ENCODE peak calls at places on chromosomes 12 and 14, in seven cellular contexts. L is ELF-1; D is nephron progenitor cell; I is HTR-8/SVneo; M is suprapubic skin; R is naive thymus-derived CD8-positive, alpha-beta T cell; A is ELR. F is an unnamed sample.

GRCh38 chr12:125152463-125152862 is 87.2 kb downstream of the AACS start:
- DNase-seq in L (no peak), D (no peak), I (no peak), M (no peak), R (no peak), A (no peak), F (no peak)

GRCh38 chr12:46386360-46386867 is 13.8 kb upstream of the SLC38A2 start:
- DNase-seq in L (no peak), D (no peak), I (no peak), M (no peak), R (no peak), A (peak), F (no peak)

GRCh38 chr14:35044939-35045797 is 904 bp upstream of the FAM177A1 start:
- DNase-seq in L (no peak), D (no peak), I (peak), M (no peak), R (no peak), A (no peak), F (no peak)

GRCh38 chr12:109130755-109131521 is 14.6 kb downstream of the ACACB start:
- DNase-seq in L (no peak), D (peak), I (peak), M (peak), R (no peak), A (no peak), F (peak)

GRCh38 chr12:11779286-11779685 is 129.8 kb downstream of the ETV6 start:
- DNase-seq in L (no peak), D (no peak), I (no peak), M (no peak), R (no peak), A (no peak), F (no peak)

GRCh38 chr12:8549381-8549780 is 8.7 kb upstream of the CLEC4E start:
- DNase-seq in L (no peak), D (no peak), I (no peak), M (no peak), R (no peak), A (no peak), F (no peak)

GRCh38 chr12:80176706-80177105 is 77.4 kb downstream of the OTOGL start:
- DNase-seq in L (no peak), D (no peak), I (no peak), M (no peak), R (no peak), A (peak), F (no peak)

GRCh38 chr12:123223241-123223668 is 9.7 kb downstream of the MPHOSPH9 start:
- DNase-seq in L (no peak), D (no peak), I (no peak), M (no peak), R (peak), A (no peak), F (no peak)

GRCh38 chr12:2248901-2249381 is 196.2 kb downstream of the CACNA1C start:
- DNase-seq in L (no peak), D (no peak), I (no peak), M (no peak), R (no peak), A (peak), F (no peak)

GRCh38 chr12:57754411-57755193 is at the start of gene MARCHF9:
- DNase-seq in L (peak), D (peak), I (no peak), M (no peak), R (peak), A (peak), F (peak)

GRCh38 chr14:32038876-32039275 is 38.2 kb upstream of the ARHGAP5 start:
- DNase-seq in L (no peak), D (no peak), I (no peak), M (no peak), R (no peak), A (peak), F (no peak)

GRCh38 chr14:64688801-64689200 is 15.4 kb upstream of the PLEKHG3 start:
- DNase-seq in L (peak), D (no peak), I (no peak), M (peak), R (no peak), A (no peak), F (peak)

GRCh38 chr12:60094436-60094835 is 498.6 kb downstream of the SLC16A7 start:
- DNase-seq in L (no peak), D (no peak), I (no peak), M (no peak), R (no peak), A (no peak), F (no peak)

GRCh38 chr12:32302218-32302826 is 97.0 kb upstream of the FGD4 start:
- DNase-seq in L (peak), D (no peak), I (peak), M (no peak), R (no peak), A (peak), F (peak)

GRCh38 chr14:68962681-68963080 is 16.4 kb downstream of the ACTN1 start:
- DNase-seq in L (no peak), D (no peak), I (no peak), M (no peak), R (no peak), A (no peak), F (no peak)

GRCh38 chr14:76595266-76595665 is 166.0 kb upstream of the VASH1 start:
- DNase-seq in L (no peak), D (no peak), I (no peak), M (no peak), R (no peak), A (no peak), F (no peak)

GRCh38 chr14:106268013-106268727 is 741.8 kb downstream of the TMEM121 start:
- DNase-seq in L (peak), D (no peak), I (no peak), M (no peak), R (peak), A (no peak), F (no peak)

GRCh38 chr12:43722621-43723020 is 36.0 kb downstream of the PUS7L start:
- DNase-seq in L (no peak), D (no peak), I (no peak), M (no peak), R (no peak), A (no peak), F (no peak)

GRCh38 chr12:77402726-77403125 is 337.4 kb upstream of the E2F7 start:
- DNase-seq in L (no peak), D (no peak), I (no peak), M (no peak), R (no peak), A (no peak), F (no peak)

GRCh38 chr12:47095446-47096236 is 15.9 kb upstream of the AMIGO2 start:
- DNase-seq in L (no peak), D (no peak), I (peak), M (no peak), R (no peak), A (peak), F (no peak)

GRCh38 chr14:54547583-54547982 is 19.3 kb upstream of the SAMD4A start:
- DNase-seq in L (no peak), D (no peak), I (no peak), M (no peak), R (no peak), A (no peak), F (no peak)

GRCh38 chr14:90239139-90239538 is 17.2 kb upstream of the PSMC1 start:
- DNase-seq in L (no peak), D (peak), I (no peak), M (no peak), R (no peak), A (no peak), F (no peak)

GRCh38 chr14:89445252-89445973 is 28.4 kb upstream of the FOXN3 start:
- DNase-seq in L (no peak), D (no peak), I (no peak), M (no peak), R (no peak), A (peak), F (no peak)

GRCh38 chr14:97499790-97500481 is 702.8 kb downstream of the VRK1 start:
- DNase-seq in L (no peak), D (no peak), I (no peak), M (no peak), R (no peak), A (no peak), F (no peak)

GRCh38 chr14:103123128-103123633 is at the start of gene TNFAIP2:
- DNase-seq in L (no peak), D (peak), I (no peak), M (no peak), R (no peak), A (peak), F (no peak)

GRCh38 chr12:52044284-52044983 is 6.8 kb upstream of the NR4A1 start:
- DNase-seq in L (no peak), D (no peak), I (no peak), M (peak), R (no peak), A (no peak), F (no peak)

GRCh38 chr12:85782711-85783110 is 53.5 kb downstream of the RASSF9 start:
- DNase-seq in L (no peak), D (no peak), I (no peak), M (no peak), R (no peak), A (peak), F (no peak)

GRCh38 chr14:29528889-29529288 is 398.8 kb downstream of the PRKD1 start:
- DNase-seq in L (no peak), D (no peak), I (no peak), M (no peak), R (no peak), A (no peak), F (no peak)

GRCh38 chr12:67732857-67733256 is 84.3 kb downstream of the DYRK2 start:
- DNase-seq in L (no peak), D (no peak), I (no peak), M (no peak), R (no peak), A (no peak), F (no peak)

GRCh38 chr12:58033831-58034230 is 92.5 kb downstream of the ATP23 start:
- DNase-seq in L (no peak), D (no peak), I (no peak), M (no peak), R (no peak), A (no peak), F (no peak)

GRCh38 chr12:115172521-115172920 is 488.5 kb upstream of the TBX3 start:
- DNase-seq in L (no peak), D (no peak), I (no peak), M (no peak), R (no peak), A (no peak), F (no peak)

GRCh38 chr12:47276253-47277070 is 196.7 kb upstream of the AMIGO2 start:
- DNase-seq in L (no peak), D (no peak), I (peak), M (no peak), R (peak), A (peak), F (no peak)

GRCh38 chr12:103877934-103878510 is 37.0 kb upstream of the NT5DC3 start:
- DNase-seq in L (peak), D (peak), I (peak), M (no peak), R (peak), A (peak), F (peak)

GRCh38 chr14:92224348-92224954 is 98.5 kb upstream of the SLC24A4 start:
- DNase-seq in L (no peak), D (no peak), I (no peak), M (no peak), R (no peak), A (peak), F (no peak)

GRCh38 chr12:6765634-6766581 is at the start of gene PTMS:
- DNase-seq in L (peak), D (peak), I (peak), M (peak), R (no peak), A (peak), F (peak)

GRCh38 chr14:77458249-77458950 is 507 bp downstream of the AHSA1 start:
- DNase-seq in L (peak), D (peak), I (peak), M (no peak), R (peak), A (peak), F (peak)

GRCh38 chr12:46221255-46222128 is 47.4 kb downstream of the SLC38A1 start:
- DNase-seq in L (no peak), D (no peak), I (no peak), M (no peak), R (no peak), A (peak), F (no peak)

GRCh38 chr12:126903180-126903876 is 1363.6 kb upstream of the TMEM132C start:
- DNase-seq in L (no peak), D (no peak), I (no peak), M (no peak), R (no peak), A (no peak), F (no peak)